ENCODE peak calls at places on chromosomes 3 and 15, in five cellular contexts. V is stimulated activated CD4-positive, alpha-beta T cell treated with anti-CD3 and anti-CD28 coated beads, Interleukin-4, amount 100 ng/mL, for 24 hours; I is NCI-H345; K is HT-29; J is T-cell. R is an unnamed sample.
A peak's percentile ranks its signal among the peaks of the same experiment; 100 is the strongest.

GRCh38 chr15:31300208-31300661 is 26.4 kb upstream of the KLF13 start:
- DNase-seq in V (no peak), I (no peak), K (peak; percentile 45), J (no peak), R (no peak)

GRCh38 chr3:52092291-52092660 is 35.9 kb upstream of the DUSP7 start:
- DNase-seq in V (no peak), I (no peak), K (no peak), J (no peak), R (no peak)

GRCh38 chr3:99355465-99355864 is 282.9 kb upstream of the COL8A1 start:
- DNase-seq in V (no peak), I (no peak), K (no peak), J (no peak), R (no peak)

GRCh38 chr3:150922611-150923010 is 17.4 kb upstream of the MINDY4B start:
- DNase-seq in V (no peak), I (no peak), K (peak; percentile 28), J (no peak), R (no peak)

GRCh38 chr3:120147072-120147871 is 53.0 kb upstream of the GSK3B start:
- DNase-seq in V (peak; percentile 49), I (peak; percentile 66), K (peak; percentile 96), J (peak; percentile 65), R (peak; percentile 92)

GRCh38 chr15:100529556-100529955 is 806 bp upstream of the CERS3 start:
- DNase-seq in V (no peak), I (no peak), K (no peak), J (no peak), R (no peak)

GRCh38 chr3:134380249-134380648 is 6.0 kb upstream of the AMOTL2 start:
- DNase-seq in V (no peak), I (no peak), K (no peak), J (no peak), R (no peak)

GRCh38 chr15:27214032-27214431 is 243.1 kb downstream of the GABRG3 start:
- DNase-seq in V (no peak), I (no peak), K (no peak), J (no peak), R (no peak)

GRCh38 chr3:126438746-126439145 is 36.9 kb downstream of the ZXDC start:
- DNase-seq in V (no peak), I (no peak), K (no peak), J (no peak), R (no peak)

R was measured in Jurkat, Clone E6-1.